ENCODE peak calls at places on chromosomes 7 and 10, in six cellular contexts. One of them, this sample, is unnamed.
A peak's percentile ranks its signal among the peaks of the same experiment; 100 is the strongest.

GRCh38 chr7:158262284-158263109 is 325.1 kb downstream of the PTPRN2 start:
- DNase-seq in PC-9: no peak
- DNase-seq in fibroblast of mammary gland: no peak
- DNase-seq in lower lobe of right lung: no peak
- DNase-seq in neural crest cell: no peak
- DNase-seq in neural progenitor cell: no peak
- DNase-seq in this sample: no peak

GRCh38 chr10:126905776-126906703 is 812 bp downstream of the DOCK1 start:
- DNase-seq in fibroblast of mammary gland: no peak
- DNase-seq in PC-9: no peak
- DNase-seq in neural crest cell: peak; percentile 52
- DNase-seq in neural progenitor cell: peak; percentile 81
- DNase-seq in lower lobe of right lung: no peak
- DNase-seq in this sample: no peak

GRCh38 chr10:44293842-44294241 is 91.1 kb downstream of the CXCL12 start:
- DNase-seq in fibroblast of mammary gland: peak; percentile 93
- DNase-seq in lower lobe of right lung: peak; percentile 69
- DNase-seq in PC-9: no peak
- DNase-seq in neural crest cell: no peak
- DNase-seq in neural progenitor cell: no peak
- DNase-seq in this sample: no peak

GRCh38 chr10:87750001-87750651 is 67.9 kb downstream of the ATAD1 start:
- DNase-seq in neural progenitor cell: peak; percentile 13
- DNase-seq in neural crest cell: no peak
- DNase-seq in fibroblast of mammary gland: peak; percentile 95
- DNase-seq in PC-9: no peak
- DNase-seq in lower lobe of right lung: no peak
- DNase-seq in this sample: no peak

GRCh38 chr10:59750155-59750945 is 2.9 kb downstream of the MRLN start:
- DNase-seq in neural crest cell: no peak
- DNase-seq in fibroblast of mammary gland: peak; percentile 7
- DNase-seq in PC-9: no peak
- DNase-seq in lower lobe of right lung: no peak
- DNase-seq in neural progenitor cell: no peak
- DNase-seq in this sample: no peak

GRCh38 chr7:16918288-16918895 is 36.6 kb upstream of the AGR3 start:
- DNase-seq in PC-9: no peak
- DNase-seq in neural progenitor cell: peak; percentile 52
- DNase-seq in fibroblast of mammary gland: peak; percentile 61
- DNase-seq in lower lobe of right lung: no peak
- DNase-seq in neural crest cell: peak; percentile 57
- DNase-seq in this sample: peak; percentile 44

GRCh38 chr10:16809074-16809718 is 8.0 kb downstream of the RSU1 start:
- DNase-seq in lower lobe of right lung: no peak
- DNase-seq in PC-9: no peak
- DNase-seq in neural crest cell: peak; percentile 58
- DNase-seq in fibroblast of mammary gland: peak; percentile 53
- DNase-seq in neural progenitor cell: peak; percentile 71
- DNase-seq in this sample: peak; percentile 83

GRCh38 chr10:79059859-79060379 is 8.8 kb upstream of the ZMIZ1 start:
- DNase-seq in PC-9: no peak
- DNase-seq in neural crest cell: no peak
- DNase-seq in fibroblast of mammary gland: no peak
- DNase-seq in lower lobe of right lung: peak; percentile 43
- DNase-seq in neural progenitor cell: no peak
- DNase-seq in this sample: no peak

GRCh38 chr10:119602241-119603095 is 5.7 kb upstream of the TIAL1 start:
- DNase-seq in lower lobe of right lung: no peak
- DNase-seq in fibroblast of mammary gland: peak; percentile 25
- DNase-seq in neural crest cell: no peak
- DNase-seq in neural progenitor cell: peak; percentile 49
- DNase-seq in PC-9: peak; percentile 16
- DNase-seq in this sample: peak; percentile 65

GRCh38 chr10:121260383-121260782 is 337.9 kb downstream of the FGFR2 start:
- DNase-seq in fibroblast of mammary gland: no peak
- DNase-seq in neural progenitor cell: no peak
- DNase-seq in PC-9: no peak
- DNase-seq in lower lobe of right lung: no peak
- DNase-seq in neural crest cell: no peak
- DNase-seq in this sample: peak; percentile 4

GRCh38 chr7:151722533-151722932 is 154.4 kb downstream of the PRKAG2 start:
- DNase-seq in neural progenitor cell: no peak
- DNase-seq in lower lobe of right lung: no peak
- DNase-seq in neural crest cell: no peak
- DNase-seq in fibroblast of mammary gland: no peak
- DNase-seq in PC-9: no peak
- DNase-seq in this sample: no peak

GRCh38 chr10:87952612-87953011 is 89.2 kb downstream of the PTEN start:
- DNase-seq in fibroblast of mammary gland: no peak
- DNase-seq in neural crest cell: no peak
- DNase-seq in neural progenitor cell: no peak
- DNase-seq in lower lobe of right lung: no peak
- DNase-seq in PC-9: no peak
- DNase-seq in this sample: no peak

GRCh38 chr10:51667992-51668689 is 31.3 kb downstream of the CSTF2T start:
- DNase-seq in neural crest cell: no peak
- DNase-seq in lower lobe of right lung: no peak
- DNase-seq in neural progenitor cell: no peak
- DNase-seq in fibroblast of mammary gland: peak; percentile 42
- DNase-seq in PC-9: no peak
- DNase-seq in this sample: no peak

GRCh38 chr10:132510174-132510611 is 27.4 kb upstream of the INPP5A start:
- DNase-seq in neural progenitor cell: no peak
- DNase-seq in lower lobe of right lung: no peak
- DNase-seq in PC-9: no peak
- DNase-seq in neural crest cell: no peak
- DNase-seq in fibroblast of mammary gland: no peak
- DNase-seq in this sample: no peak

GRCh38 chr7:55053651-55054226 is 34.9 kb downstream of the EGFR start:
- DNase-seq in neural crest cell: no peak
- DNase-seq in PC-9: peak; percentile 90
- DNase-seq in neural progenitor cell: no peak
- DNase-seq in fibroblast of mammary gland: peak; percentile 58
- DNase-seq in lower lobe of right lung: no peak
- DNase-seq in this sample: no peak

GRCh38 chr10:4266387-4267083 is 481.5 kb upstream of the KLF6 start:
- DNase-seq in lower lobe of right lung: no peak
- DNase-seq in PC-9: no peak
- DNase-seq in fibroblast of mammary gland: peak; percentile 98
- DNase-seq in neural crest cell: no peak
- DNase-seq in neural progenitor cell: no peak
- DNase-seq in this sample: no peak

GRCh38 chr7:143325215-143325614 is 9.3 kb downstream of the CLCN1 start:
- DNase-seq in neural progenitor cell: no peak
- DNase-seq in PC-9: no peak
- DNase-seq in neural crest cell: no peak
- DNase-seq in lower lobe of right lung: no peak
- DNase-seq in fibroblast of mammary gland: peak; percentile 22
- DNase-seq in this sample: no peak

GRCh38 chr7:143334244-143334643 is 18.3 kb downstream of the CLCN1 start:
- DNase-seq in lower lobe of right lung: no peak
- DNase-seq in fibroblast of mammary gland: no peak
- DNase-seq in PC-9: no peak
- DNase-seq in neural progenitor cell: no peak
- DNase-seq in neural crest cell: no peak
- DNase-seq in this sample: no peak

GRCh38 chr7:143327903-143328302 is 12.0 kb downstream of the CLCN1 start:
- DNase-seq in neural crest cell: no peak
- DNase-seq in fibroblast of mammary gland: no peak
- DNase-seq in lower lobe of right lung: no peak
- DNase-seq in neural progenitor cell: no peak
- DNase-seq in PC-9: no peak
- DNase-seq in this sample: no peak

GRCh38 chr7:143331179-143331825 is 15.4 kb downstream of the CLCN1 start:
- DNase-seq in neural crest cell: no peak
- DNase-seq in fibroblast of mammary gland: peak; percentile 97
- DNase-seq in lower lobe of right lung: no peak
- DNase-seq in neural progenitor cell: no peak
- DNase-seq in PC-9: peak; percentile 67
- DNase-seq in this sample: no peak

DNA sequence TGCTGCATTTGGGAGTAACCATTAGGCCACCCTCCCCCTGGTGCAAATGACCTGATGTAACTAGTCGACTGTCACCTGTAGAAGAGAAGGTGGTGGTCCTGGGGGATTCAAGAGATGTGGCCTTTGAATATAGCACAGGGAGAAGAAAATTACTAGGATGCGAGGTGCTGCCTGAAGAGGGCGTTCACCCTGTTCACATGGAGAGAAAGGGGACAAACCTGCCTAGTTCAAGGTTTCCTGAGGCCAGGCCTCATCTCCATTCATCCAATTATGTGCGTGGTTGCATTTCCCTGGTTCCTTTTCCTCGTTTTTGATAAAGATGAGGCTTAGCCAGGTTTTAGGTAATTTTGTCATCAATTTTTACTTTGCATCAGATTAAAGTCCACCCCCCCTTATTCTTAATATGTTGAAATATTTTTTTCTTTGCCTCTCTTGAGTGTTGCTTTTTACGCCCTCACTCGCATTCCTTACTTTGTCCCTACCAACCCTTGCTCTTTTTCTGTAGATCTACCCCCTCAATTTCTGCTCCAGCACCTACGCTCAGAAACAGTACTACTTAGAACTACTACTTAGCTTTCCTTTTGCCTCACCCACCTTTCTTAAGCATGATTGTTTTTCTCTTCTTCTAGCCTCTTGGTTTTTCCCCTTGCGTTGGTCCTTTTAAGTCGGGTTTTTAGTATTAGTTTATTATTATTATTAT is 13.7 kb downstream of the CLCN1 start:
- DNase-seq in fibroblast of mammary gland: no peak
- DNase-seq in neural progenitor cell: no peak
- DNase-seq in neural crest cell: no peak
- DNase-seq in lower lobe of right lung: no peak
- DNase-seq in PC-9: no peak
- DNase-seq in this sample: no peak
- TF ChIP-seq CTCF in fibroblast of mammary gland: no peak
- TF ChIP-seq CTCF in neural progenitor cell: no peak
- TF ChIP-seq CTCF in neural crest cell: no peak
- TF ChIP-seq CTCF in lower lobe of right lung: no peak
- TF ChIP-seq CTCF in PC-9: no peak
- TF ChIP-seq CTCF in this sample: no peak

GRCh38 chr7:100559127-100559526 is 14.6 kb downstream of the SAP25 start:
- DNase-seq in neural progenitor cell: no peak
- DNase-seq in fibroblast of mammary gland: no peak
- DNase-seq in neural crest cell: no peak
- DNase-seq in lower lobe of right lung: no peak
- DNase-seq in PC-9: no peak
- DNase-seq in this sample: no peak
- TF ChIP-seq CTCF in neural progenitor cell: no peak
- TF ChIP-seq CTCF in fibroblast of mammary gland: no peak
- TF ChIP-seq CTCF in neural crest cell: no peak
- TF ChIP-seq CTCF in lower lobe of right lung: no peak
- TF ChIP-seq CTCF in PC-9: no peak
- TF ChIP-seq CTCF in this sample: no peak

DNA sequence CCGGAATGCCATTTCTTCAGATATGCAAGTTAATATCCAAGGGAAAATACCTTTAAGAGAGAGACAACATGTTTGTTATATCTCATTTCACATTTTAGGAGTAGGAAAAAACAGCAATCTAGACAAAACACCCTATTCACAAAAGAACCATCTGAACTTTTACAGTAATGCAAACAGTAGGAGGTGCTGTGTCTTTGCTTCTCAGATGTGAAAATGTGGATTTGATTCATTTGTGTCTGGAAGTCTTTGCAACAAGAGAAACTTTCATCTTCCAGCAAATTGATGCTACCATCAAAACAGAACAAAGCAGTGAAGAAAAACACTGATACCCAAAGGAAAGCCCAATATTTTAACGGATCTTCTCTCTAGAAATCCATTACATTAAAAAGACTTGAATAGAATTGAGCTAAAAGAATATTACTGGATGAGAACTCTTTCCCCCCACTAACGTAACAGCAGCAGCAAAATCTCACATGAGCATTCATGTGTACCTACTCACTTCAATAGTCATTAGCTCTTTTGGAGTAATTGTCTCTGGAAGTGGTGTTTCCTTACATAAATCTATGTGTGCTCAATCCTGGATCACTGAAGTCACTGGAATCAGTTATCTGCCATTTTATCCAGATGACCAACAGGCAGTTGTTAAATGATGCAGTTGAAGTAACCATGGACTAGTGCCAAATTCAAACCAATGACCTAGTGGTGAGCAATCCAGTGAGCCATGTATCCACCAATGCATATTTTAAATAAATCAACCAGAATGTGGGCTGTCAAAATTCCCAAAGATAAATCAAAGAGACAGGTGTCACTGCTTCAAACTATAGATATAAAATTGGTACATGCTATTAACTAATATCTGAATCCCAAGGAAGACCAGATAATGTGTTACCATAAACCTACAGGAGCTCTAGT is 1.8 kb downstream of the SEMA3C start:
- DNase-seq in neural crest cell: no peak
- DNase-seq in PC-9: no peak
- DNase-seq in neural progenitor cell: no peak
- DNase-seq in fibroblast of mammary gland: peak; percentile 93
- DNase-seq in lower lobe of right lung: no peak
- DNase-seq in this sample: no peak
- TF ChIP-seq CTCF in neural crest cell: peak; percentile 64
- TF ChIP-seq CTCF in PC-9: no peak
- TF ChIP-seq CTCF in neural progenitor cell: peak; percentile 46
- TF ChIP-seq CTCF in fibroblast of mammary gland: peak; percentile 67
- TF ChIP-seq CTCF in lower lobe of right lung: peak; percentile 35
- TF ChIP-seq CTCF in this sample: no peak

GRCh38 chr7:111308691-111309090 is 217.8 kb downstream of the LRRN3 start:
- DNase-seq in neural progenitor cell: no peak
- DNase-seq in neural crest cell: no peak
- DNase-seq in lower lobe of right lung: no peak
- DNase-seq in fibroblast of mammary gland: no peak
- DNase-seq in PC-9: no peak
- DNase-seq in this sample: no peak

DNA sequence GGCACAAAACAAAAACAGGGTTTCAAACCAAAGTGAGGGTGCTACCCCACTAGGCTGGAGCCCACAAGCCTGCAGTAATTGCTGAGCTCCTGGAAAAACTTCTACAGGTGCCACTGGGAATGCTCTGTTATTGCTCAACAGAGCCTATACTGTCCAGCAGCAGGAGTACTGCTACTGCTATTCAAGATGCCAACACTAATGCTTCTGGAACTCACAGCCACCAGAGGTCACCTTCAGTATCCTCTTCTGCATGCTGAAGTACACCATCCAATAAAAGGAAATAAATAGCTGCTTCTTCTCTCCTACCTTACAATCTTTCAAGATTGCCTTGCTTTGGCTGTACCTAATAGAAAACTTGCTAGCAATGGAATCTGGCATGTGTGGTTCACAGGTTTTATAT is 222.0 kb downstream of the LRRN3 start:
- DNase-seq in neural crest cell: no peak
- DNase-seq in fibroblast of mammary gland: peak; percentile 12
- DNase-seq in PC-9: no peak
- DNase-seq in neural progenitor cell: peak; percentile 9
- DNase-seq in lower lobe of right lung: no peak
- DNase-seq in this sample: no peak
- TF ChIP-seq CTCF in neural crest cell: no peak
- TF ChIP-seq CTCF in fibroblast of mammary gland: no peak
- TF ChIP-seq CTCF in PC-9: no peak
- TF ChIP-seq CTCF in neural progenitor cell: peak; percentile 5
- TF ChIP-seq CTCF in lower lobe of right lung: no peak
- TF ChIP-seq CTCF in this sample: no peak